ENCODE peak calls at places on chromosomes 11 and 22, in four cellular contexts. U, K, X and L are unnamed samples.

GRCh38 chr11:2927851-2928604 is 1.2 kb downstream of the PHLDA2 start:
- DNase-seq in U (peak), K (no peak), X (no peak), L (peak)

GRCh38 chr22:49968313-49968830 is 7.8 kb downstream of the PIM3 start:
- DNase-seq in U (peak), K (no peak), X (no peak), L (no peak)

GRCh38 chr11:76256448-76256847 is 50.1 kb upstream of the WNT11 start:
- DNase-seq in U (no peak), K (no peak), X (no peak), L (no peak)

GRCh38 chr11:18703001-18703763 is 4.6 kb downstream of the TMEM86A start:
- DNase-seq in U (no peak), K (no peak), X (no peak), L (no peak)

GRCh38 chr11:64996710-64997380 is at the start of gene BATF2:
- DNase-seq in U (peak), K (peak), X (no peak), L (peak)

GRCh38 chr11:12287374-12288211 is 89.8 kb upstream of the PARVA start:
- DNase-seq in U (peak), K (peak), X (no peak), L (peak)

GRCh38 chr11:34791725-34792124 is 124.5 kb downstream of the APIP start:
- DNase-seq in U (no peak), K (peak), X (no peak), L (no peak)

GRCh38 chr22:31753005-31753633 is 700 bp upstream of the DEPDC5 start:
- DNase-seq in U (peak), K (peak), X (no peak), L (peak)

GRCh38 chr22:35893698-35894097 is 134.9 kb downstream of the RBFOX2 start:
- DNase-seq in U (no peak), K (no peak), X (no peak), L (no peak)

GRCh38 chr11:86245369-86246292 is 1.1 kb downstream of the EED start:
- DNase-seq in U (peak), K (peak), X (no peak), L (peak)

GRCh38 chr11:87198266-87198881 is 160.6 kb downstream of the TMEM135 start:
- DNase-seq in U (no peak), K (no peak), X (no peak), L (no peak)

GRCh38 chr11:12160680-12161079 is 50.3 kb downstream of the MICAL2 start:
- DNase-seq in U (no peak), K (no peak), X (no peak), L (no peak)

GRCh38 chr22:23305922-23306374 is 125.6 kb downstream of the BCR start:
- DNase-seq in U (peak), K (no peak), X (no peak), L (no peak)

GRCh38 chr11:90216611-90217010 is 6.2 kb downstream of the CHORDC1 start:
- DNase-seq in U (no peak), K (no peak), X (no peak), L (no peak)

GRCh38 chr11:29100967-29101366 is 915.9 kb downstream of the KCNA4 start:
- DNase-seq in U (no peak), K (no peak), X (no peak), L (no peak)

GRCh38 chr11:72410956-72411355 is 23.4 kb downstream of the CLPB start:
- DNase-seq in U (no peak), K (no peak), X (no peak), L (no peak)

GRCh38 chr11:72411623-72412532 is 22.5 kb downstream of the CLPB start:
- DNase-seq in U (peak), K (peak), X (no peak), L (no peak)

GRCh38 chr11:72406536-72407507 is 27.5 kb downstream of the CLPB start:
- DNase-seq in U (no peak), K (peak), X (no peak), L (no peak)

GRCh38 chr11:72405009-72405408 is 29.3 kb downstream of the CLPB start:
- DNase-seq in U (no peak), K (no peak), X (no peak), L (no peak)

GRCh38 chr11:72409458-72409857 is 24.9 kb downstream of the CLPB start:
- DNase-seq in U (no peak), K (no peak), X (no peak), L (no peak)
- TF ChIP-seq PBX3 in U (no peak), K (no peak), X (no peak), L (no peak)

GRCh38 chr11:68934321-68934645 is 30.6 kb downstream of the IGHMBP2 start:
- DNase-seq in U (no peak), K (no peak), X (no peak), L (no peak)

GRCh38 chr11:68935066-68935465 is 31.4 kb downstream of the IGHMBP2 start:
- DNase-seq in U (no peak), K (no peak), X (no peak), L (no peak)

GRCh38 chr11:68933605-68934320 is 30.1 kb downstream of the IGHMBP2 start:
- DNase-seq in U (no peak), K (no peak), X (no peak), L (no peak)

GRCh38 chr11:68935516-68936357 is 32.0 kb downstream of the IGHMBP2 start:
- DNase-seq in U (no peak), K (no peak), X (no peak), L (no peak)

DNA sequence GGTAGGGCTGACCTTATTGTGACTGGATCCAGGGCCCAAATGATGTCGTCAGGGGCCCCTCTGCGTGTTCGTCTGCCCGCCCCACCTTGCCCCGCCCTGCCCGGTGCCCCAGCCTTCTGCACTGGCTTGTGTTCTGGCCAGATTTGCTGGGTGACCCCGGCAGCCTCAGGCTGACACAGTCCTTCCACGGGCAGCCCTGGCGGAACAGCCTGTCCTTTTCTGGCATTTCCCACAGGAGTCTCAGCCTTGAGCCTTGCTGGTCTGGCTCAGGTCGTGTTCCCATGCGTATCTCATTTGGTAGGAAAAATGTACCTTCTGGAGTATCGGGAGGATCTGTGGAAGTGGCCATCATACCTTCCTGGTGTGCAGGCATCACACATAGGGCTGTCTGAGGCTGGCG is 31.0 kb downstream of the IGHMBP2 start:
- DNase-seq in U (no peak), K (no peak), X (no peak), L (no peak)
- TF ChIP-seq PBX3 in U (no peak), K (no peak), X (no peak), L (no peak)

GRCh38 chr22:41359376-41359775 is 22.4 kb upstream of the TEF start:
- DNase-seq in U (no peak), K (no peak), X (no peak), L (no peak)
- TF ChIP-seq PBX3 in U (no peak), K (no peak), X (no peak), L (no peak)

DNA sequence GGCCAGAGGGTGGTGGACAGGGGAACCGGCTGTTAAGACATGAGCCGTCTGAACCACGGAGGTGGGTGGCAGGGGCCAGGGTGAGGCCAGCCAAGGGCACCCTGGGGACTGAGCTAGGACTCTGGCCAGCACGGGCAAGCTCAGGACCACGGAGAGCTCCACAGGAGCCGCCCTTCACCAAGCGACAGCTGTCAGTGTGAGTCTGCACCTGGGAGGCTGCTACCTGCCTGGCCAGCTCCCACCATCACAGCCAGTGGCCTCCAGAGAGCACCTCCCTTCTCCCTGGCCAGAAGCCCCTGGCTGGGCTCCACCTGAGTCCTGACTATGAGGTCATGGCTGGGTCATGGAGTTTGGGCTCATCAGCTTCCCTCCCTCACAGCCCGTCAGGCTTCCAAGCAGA is 21.6 kb downstream of the MGAT3 start:
- DNase-seq in U (no peak), K (no peak), X (no peak), L (no peak)
- TF ChIP-seq PBX3 in U (no peak), K (peak), X (no peak), L (no peak)

GRCh38 chr11:795638-796564 is 2.2 kb downstream of the SLC25A22 start:
- DNase-seq in U (peak), K (peak), X (no peak), L (no peak)
- TF ChIP-seq PBX3 in U (no peak), K (no peak), X (no peak), L (no peak)

DNA sequence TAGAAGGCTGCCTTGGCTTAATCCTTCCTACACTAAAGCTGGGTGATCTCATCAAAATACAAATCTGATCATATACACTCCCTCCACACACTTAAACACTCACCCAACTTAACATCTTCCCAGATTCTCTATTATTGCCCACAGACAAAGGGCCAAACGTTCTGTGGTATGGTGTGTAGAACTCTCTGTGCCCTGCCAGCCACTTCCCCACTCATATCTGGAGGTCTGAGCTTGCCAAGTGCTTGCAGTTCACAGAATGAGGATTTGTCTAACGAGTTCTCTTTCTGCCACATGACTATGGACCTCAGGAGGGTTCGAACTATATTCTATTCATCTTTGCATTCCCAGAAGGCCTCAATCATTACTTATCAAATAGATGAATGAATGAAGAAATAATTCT is 77.6 kb downstream of the MPPED2 start:
- DNase-seq in U (no peak), K (no peak), X (no peak), L (no peak)
- TF ChIP-seq PBX3 in U (no peak), K (no peak), X (no peak), L (no peak)

DNA sequence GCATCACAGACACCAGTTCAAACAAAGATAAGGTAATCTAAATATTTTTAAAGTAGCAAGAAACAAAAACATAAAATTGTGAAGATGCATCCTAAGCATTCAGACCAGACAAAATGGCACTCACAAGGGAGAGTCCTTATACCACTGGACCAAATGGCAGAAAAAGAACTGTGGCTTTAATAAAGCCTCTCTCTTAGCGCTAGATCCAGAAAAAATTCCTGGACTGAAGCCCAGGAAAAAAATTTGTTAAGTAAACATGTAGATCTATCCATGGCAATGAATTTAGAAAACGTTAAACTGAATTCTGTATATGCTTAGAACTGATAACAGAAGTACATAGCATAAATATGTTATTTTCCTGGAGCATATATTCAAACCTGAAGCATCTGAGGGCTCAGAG is 11.7 kb upstream of the CD59 start:
- DNase-seq in U (no peak), K (no peak), X (no peak), L (no peak)
- TF ChIP-seq PBX3 in U (no peak), K (no peak), X (no peak), L (no peak)

DNA sequence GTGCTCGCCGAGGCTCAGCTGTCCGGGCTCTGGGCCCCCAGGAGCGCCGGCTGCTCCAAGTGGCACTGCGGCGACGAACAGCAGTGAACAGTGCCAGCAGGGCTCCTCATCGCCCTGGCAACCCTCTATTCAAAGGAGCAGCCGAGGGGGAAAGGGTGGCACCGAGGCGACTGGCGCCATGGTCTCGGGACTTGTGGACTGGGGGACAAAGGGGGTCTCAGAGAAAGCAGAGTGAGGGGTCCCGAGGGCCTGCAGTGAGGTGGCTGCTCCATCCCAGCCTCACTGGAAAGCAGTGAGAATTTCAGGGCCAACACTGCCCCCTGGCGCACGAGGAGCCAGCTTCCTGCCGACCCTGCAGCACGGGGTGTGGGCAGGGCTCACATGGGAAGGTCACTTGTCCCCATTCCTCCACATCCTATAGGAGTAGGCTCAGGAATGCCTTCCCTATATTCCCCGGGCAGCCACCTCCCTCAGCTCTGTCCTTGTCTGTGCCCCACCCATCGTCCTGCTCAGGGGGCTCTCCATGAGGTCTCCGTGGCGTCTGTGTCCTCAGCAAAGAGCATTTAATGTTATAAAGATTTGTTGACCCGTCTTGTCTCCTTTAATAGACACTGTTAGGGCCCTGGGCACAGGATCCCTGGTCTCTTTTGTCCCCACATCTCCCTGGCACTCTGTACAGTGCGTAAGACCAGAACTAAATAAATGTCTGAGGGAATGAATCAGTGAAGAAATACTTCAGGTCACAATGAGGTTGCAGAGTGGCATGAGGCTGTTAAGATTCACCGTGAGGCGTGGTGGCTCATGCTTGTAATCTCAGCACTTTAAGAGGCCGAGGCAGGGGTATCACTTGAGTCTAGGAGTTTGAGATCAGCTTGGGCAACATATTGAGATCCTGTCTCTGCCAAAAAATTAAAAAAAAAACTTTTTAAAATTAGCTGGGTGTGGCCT is 26.4 kb downstream of the LRFN4 start:
- DNase-seq in U (peak), K (peak), X (no peak), L (peak)
- TF ChIP-seq PBX3 in U (no peak), K (no peak), X (no peak), L (peak)

GRCh38 chr11:113400631-113401230 is 13.2 kb downstream of the ANKK1 start:
- DNase-seq in U (no peak), K (no peak), X (no peak), L (no peak)

GRCh38 chr11:113397821-113398220 is 10.2 kb downstream of the ANKK1 start:
- DNase-seq in U (no peak), K (no peak), X (no peak), L (no peak)

GRCh38 chr11:113398669-113399430 is 11.3 kb downstream of the ANKK1 start:
- DNase-seq in U (no peak), K (no peak), X (no peak), L (no peak)

GRCh38 chr11:113404859-113405430 is 17.4 kb downstream of the ANKK1 start:
- DNase-seq in U (no peak), K (no peak), X (no peak), L (no peak)

DNA sequence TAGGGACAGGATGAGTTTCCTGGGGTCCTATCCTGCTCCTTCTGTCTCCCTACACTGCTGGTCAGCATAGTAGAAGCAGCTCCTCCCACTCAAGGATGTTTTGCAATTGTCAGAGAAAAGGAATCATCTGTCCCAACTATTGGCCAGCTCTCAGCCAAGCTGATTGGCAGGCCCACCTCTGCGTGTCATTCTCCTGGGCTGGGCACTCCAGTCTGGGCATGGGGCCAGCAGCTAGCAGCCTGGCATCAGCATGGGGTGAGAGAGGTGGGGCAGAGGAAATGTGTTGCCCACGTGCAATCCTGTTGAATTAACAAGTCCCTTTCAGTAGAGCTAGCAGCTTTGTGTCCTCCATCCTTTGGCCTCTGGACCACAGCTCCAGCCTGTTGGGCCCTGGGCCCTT is 14.1 kb downstream of the ANKK1 start:
- DNase-seq in U (peak), K (no peak), X (no peak), L (peak)
- TF ChIP-seq PBX3 in U (peak), K (no peak), X (no peak), L (no peak)

GRCh38 chr22:21568207-21569075 is 927 bp downstream of the UBE2L3 start:
- DNase-seq in U (peak), K (peak), X (no peak), L (peak)
- TF ChIP-seq PBX3 in U (no peak), K (no peak), X (no peak), L (no peak)